ENCODE peak calls at places on chromosome 19, in four cellular contexts. A, G, F and N are unnamed samples.

GRCh38 chr19:54164369-54165068 is 5.0 kb upstream of the LENG1 start:
- DNase-seq in G (no peak), F (peak), A (peak), N (no peak)

GRCh38 chr19:54108496-54108895 is 5.8 kb downstream of the NDUFA3 start:
- DNase-seq in A (no peak), F (no peak), G (no peak), N (no peak)

GRCh38 chr19:8004723-8005513 is 523 bp downstream of the ELAVL1 start:
- DNase-seq in F (no peak), A (peak), G (no peak), N (no peak)

GRCh38 chr19:49689133-49690072 is at the start of gene ADM5:
- DNase-seq in G (no peak), A (no peak), F (no peak), N (no peak)

GRCh38 chr19:27865927-27866777 is 1346.8 kb downstream of the UQCRFS1 start:
- DNase-seq in G (no peak), A (no peak), F (no peak), N (no peak)

GRCh38 chr19:49391581-49392399 is 3.7 kb downstream of the KASH5 start:
- DNase-seq in A (peak), F (peak), G (peak), N (peak)

GRCh38 chr19:10353793-10354391 is 14.5 kb upstream of the ICAM3 start:
- DNase-seq in G (no peak), F (peak), A (peak), N (no peak)

GRCh38 chr19:49340069-49340864 is 5.1 kb downstream of the CD37 start:
- DNase-seq in F (no peak), G (peak), A (peak), N (no peak)

GRCh38 chr19:1651061-1651547 is 1.3 kb downstream of the TCF3 start:
- DNase-seq in A (peak), F (no peak), G (no peak), N (no peak)

GRCh38 chr19:29842471-29843179 is 30.8 kb downstream of the CCNE1 start:
- DNase-seq in G (no peak), F (no peak), A (no peak), N (no peak)

GRCh38 chr19:49272204-49272603 is 52.8 kb downstream of the SLC6A16 start:
- DNase-seq in A (no peak), G (no peak), F (peak), N (no peak)

GRCh38 chr19:47514151-47514868 is 553 bp downstream of the NAPA start:
- DNase-seq in A (no peak), F (no peak), G (no peak), N (no peak)

GRCh38 chr19:31152906-31153305 is 196.3 kb downstream of the TSHZ3 start:
- DNase-seq in A (no peak), G (no peak), F (no peak), N (no peak)

GRCh38 chr19:55535579-55536350 is 1.2 kb downstream of the SBK2 start:
- DNase-seq in G (no peak), A (no peak), F (no peak), N (no peak)

GRCh38 chr19:55703790-55704215 is 28.8 kb downstream of the EPN1 start:
- DNase-seq in A (peak), F (peak), G (no peak), N (no peak)

GRCh38 chr19:47582320-47582909 is 9.5 kb upstream of the ZNF541 start:
- DNase-seq in A (no peak), G (no peak), F (no peak), N (no peak)

GRCh38 chr19:8320564-8321066 is 560 bp downstream of the NDUFA7 start:
- DNase-seq in F (no peak), A (peak), G (peak), N (no peak)

GRCh38 chr19:50649433-50650391 is at the start of gene C19orf81:
- DNase-seq in G (no peak), A (peak), F (peak), N (no peak)

GRCh38 chr19:47330466-47330869 is 1.5 kb upstream of the C5AR2 start:
- DNase-seq in G (no peak), A (no peak), F (no peak), N (no peak)

GRCh38 chr19:48651682-48652046 is 5.7 kb upstream of the CA11 start:
- DNase-seq in F (no peak), G (no peak), A (no peak), N (no peak)

GRCh38 chr19:28966737-28967401 is 246.1 kb downstream of the UQCRFS1 start:
- DNase-seq in F (no peak), G (no peak), A (no peak), N (no peak)

DNA sequence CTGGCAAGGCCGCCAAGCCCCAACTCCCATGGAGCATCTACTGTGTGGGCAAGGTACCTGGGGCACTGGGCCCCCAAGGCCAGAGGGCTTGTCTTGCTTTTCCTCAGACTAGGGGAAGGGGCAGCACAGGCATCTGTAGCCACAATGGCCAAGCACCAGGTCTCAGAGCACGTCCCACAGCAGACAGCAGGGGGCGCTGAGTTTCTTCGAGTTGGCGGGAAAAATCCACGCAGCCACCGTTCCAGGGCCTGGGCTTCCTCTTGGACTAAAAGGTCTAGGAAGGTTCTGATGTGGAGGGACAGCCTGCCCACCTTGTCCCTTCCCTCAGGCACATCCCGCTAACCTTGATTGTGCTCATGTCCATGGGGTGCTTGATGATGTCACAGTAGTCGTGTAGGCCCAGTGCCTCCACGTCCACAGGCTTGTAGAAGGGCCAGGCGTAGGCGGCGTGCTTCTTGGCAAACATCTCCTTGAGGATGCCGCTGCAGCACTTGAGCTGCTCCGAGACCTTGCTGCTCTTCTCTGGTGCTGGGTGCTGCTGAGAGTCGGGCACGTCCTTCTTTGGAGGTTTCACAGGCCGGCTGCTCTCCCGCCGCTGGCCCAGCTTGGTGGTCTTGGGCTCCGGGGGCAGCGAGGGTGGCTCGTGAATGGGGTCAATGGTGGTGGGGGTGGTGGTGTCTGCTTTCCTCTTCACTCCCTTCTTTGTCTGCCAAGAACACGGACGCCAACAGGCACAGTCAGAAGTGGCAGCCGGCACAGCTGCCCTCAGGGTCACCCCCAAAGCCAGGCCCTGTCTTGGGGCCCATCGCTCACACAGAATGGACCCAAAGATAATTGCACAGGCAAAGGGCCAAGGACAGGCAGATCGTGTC is 32.0 kb upstream of the EPHX3 start:
- DNase-seq in A (peak), G (peak), F (peak), N (no peak)
- TF ChIP-seq POLR2AphosphoS5 in A (no peak), G (no peak), F (no peak), N (no peak)

DNA sequence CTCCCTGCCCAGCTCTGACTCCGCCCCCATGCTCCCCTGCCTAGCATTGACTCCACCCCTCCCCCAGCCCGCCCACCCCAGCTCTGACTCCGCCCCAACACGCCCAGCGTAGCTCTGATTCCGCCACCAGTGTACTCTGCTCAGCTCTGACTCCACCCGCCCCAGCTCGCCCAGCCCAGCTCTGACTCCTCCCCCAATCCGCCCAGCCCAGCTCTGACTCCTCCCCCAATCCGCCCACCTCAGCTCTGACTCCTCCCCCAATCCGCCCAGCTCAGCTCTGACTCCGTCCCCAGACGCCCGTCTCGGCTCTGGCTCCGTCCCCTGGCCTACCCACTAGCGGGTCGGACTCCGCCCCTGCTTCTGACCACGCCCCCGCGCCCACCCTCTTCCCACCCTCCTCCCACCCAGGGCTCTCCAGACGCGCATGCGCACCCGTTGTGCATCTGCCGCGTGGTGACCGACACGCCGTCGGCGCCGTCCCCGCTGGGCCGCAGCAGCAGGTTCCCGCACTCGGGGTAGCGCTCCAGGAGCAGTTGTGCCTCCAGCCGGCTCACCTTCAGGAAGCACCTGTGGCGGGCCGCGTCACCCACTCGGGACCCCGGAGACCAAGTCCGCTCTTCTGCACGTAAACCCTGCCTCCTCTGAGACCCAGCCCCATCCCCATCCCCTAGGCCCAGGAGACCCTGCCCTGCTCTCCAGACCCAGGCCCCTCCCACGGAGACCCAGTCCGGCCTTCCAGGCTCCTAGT is 10.2 kb downstream of the STAP2 start:
- DNase-seq in A (peak), G (no peak), F (peak), N (no peak)
- TF ChIP-seq TCF7L2 in A (no peak), G (no peak), F (no peak), N (no peak)

DNA sequence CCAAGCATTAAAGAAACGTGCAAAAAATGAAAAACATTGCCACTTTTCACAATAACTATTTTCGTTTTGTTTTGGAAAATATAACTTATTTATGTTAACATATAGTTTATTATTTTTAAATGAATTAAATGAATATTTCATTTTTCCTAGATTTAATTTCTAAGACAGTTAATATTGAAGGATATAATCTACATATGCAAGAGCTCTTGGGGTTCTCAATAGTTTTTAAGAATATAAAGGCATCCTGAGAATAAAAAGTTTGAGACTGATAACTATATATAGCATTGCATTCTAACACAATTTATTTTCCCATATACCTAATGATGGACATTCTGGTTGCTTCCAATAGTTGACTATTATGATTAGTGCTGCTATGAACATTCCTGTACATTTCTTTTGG is 19.9 kb downstream of the ZNF461 start:
- DNase-seq in F (no peak), A (no peak), G (no peak), N (no peak)
- H3K4me3 ChIP-seq in F (no peak), A (no peak), G (no peak), N (no peak)

GRCh38 chr19:42123765-42124164 is 8.5 kb downstream of the POU2F2 start:
- DNase-seq in A (no peak), G (no peak), F (no peak), N (no peak)

GRCh38 chr19:42121036-42121621 is 11.1 kb downstream of the POU2F2 start:
- DNase-seq in G (no peak), F (no peak), A (no peak), N (no peak)

GRCh38 chr19:42122691-42123607 is 9.3 kb downstream of the POU2F2 start:
- DNase-seq in G (no peak), A (no peak), F (no peak), N (no peak)

GRCh38 chr19:42120276-42121010 is 11.8 kb downstream of the POU2F2 start:
- DNase-seq in A (no peak), F (no peak), G (no peak), N (no peak)

DNA sequence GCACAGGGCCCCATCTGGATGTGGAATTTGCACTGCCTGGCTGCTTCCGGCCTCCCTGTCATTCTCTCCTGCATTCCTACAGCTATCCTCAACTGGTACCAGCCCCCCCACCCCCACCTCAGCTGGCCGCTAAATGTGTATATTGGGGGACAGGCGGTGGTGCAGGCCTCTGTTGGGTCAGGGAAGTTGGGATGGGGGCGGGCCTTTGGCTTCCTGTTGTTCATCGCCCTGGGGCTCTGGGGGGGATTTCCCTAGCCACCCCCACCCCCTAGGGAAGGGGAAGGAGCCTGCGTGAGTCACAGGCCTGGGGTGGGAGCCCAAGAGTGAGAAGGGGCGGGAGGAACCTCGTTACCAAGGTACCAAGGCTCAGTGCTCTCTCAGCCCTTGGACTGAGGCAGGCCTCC is 10.6 kb downstream of the POU2F2 start:
- DNase-seq in A (no peak), G (no peak), F (no peak), N (no peak)
- TF ChIP-seq POLR2AphosphoS5 in A (no peak), G (no peak), F (no peak), N (no peak)

DNA sequence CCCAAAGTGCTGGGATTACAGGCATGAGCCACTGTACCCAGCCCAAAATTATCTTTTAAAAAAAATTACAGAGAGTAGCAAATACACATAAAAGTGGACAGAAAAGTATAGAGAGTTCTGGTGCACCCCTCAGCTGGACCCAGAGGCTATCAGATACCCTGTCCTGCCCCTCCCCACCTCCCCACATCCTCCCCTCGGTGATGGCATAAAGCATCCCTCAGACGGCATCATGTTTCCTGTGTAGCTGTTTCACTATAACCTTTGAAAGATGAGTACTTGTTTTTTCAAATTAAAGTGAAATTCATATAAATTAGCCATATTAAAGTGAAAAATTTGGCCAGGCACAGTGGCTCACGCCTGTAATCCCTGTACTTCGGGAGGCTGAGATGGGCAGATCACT is 20.1 kb downstream of the SLC27A1 start:
- DNase-seq in A (no peak), G (no peak), F (no peak), N (no peak)
- TF ChIP-seq TCF7L2 in A (no peak), G (no peak), F (no peak), N (no peak)

GRCh38 chr19:34229721-34230120 is 24.6 kb upstream of the GARRE1 start:
- DNase-seq in F (no peak), A (no peak), G (no peak), N (no peak)

GRCh38 chr19:34230833-34231232 is 23.5 kb upstream of the GARRE1 start:
- DNase-seq in F (no peak), G (no peak), A (no peak), N (no peak)

GRCh38 chr19:34235425-34235940 is 18.9 kb upstream of the GARRE1 start:
- DNase-seq in G (no peak), A (no peak), F (no peak), N (no peak)

GRCh38 chr19:34231439-34231838 is 22.9 kb upstream of the GARRE1 start:
- DNase-seq in G (no peak), A (no peak), F (no peak), N (no peak)

GRCh38 chr19:34232566-34233481 is 21.5 kb upstream of the GARRE1 start:
- DNase-seq in A (peak), F (peak), G (peak), N (peak)
- H3K4me3 ChIP-seq in A (no peak), F (no peak), G (no peak), N (no peak)

GRCh38 chr19:18933297-18933696 is 7.7 kb downstream of the HOMER3 start:
- DNase-seq in G (no peak), F (no peak), A (no peak), N (no peak)
- TF ChIP-seq POLR2AphosphoS5 in G (no peak), F (no peak), A (no peak), N (no peak)

GRCh38 chr19:4067396-4068057 is 828 bp upstream of the ZBTB7A start:
- DNase-seq in A (peak), F (no peak), G (no peak), N (no peak)

GRCh38 chr19:4068058-4068966 is 1.6 kb upstream of the ZBTB7A start:
- DNase-seq in G (no peak), A (no peak), F (no peak), N (no peak)

GRCh38 chr19:4066176-4066606 is 508 bp downstream of the ZBTB7A start:
- DNase-seq in G (no peak), F (no peak), A (no peak), N (no peak)

GRCh38 chr19:4065430-4066175 is 1.1 kb downstream of the ZBTB7A start:
- DNase-seq in G (peak), F (peak), A (peak), N (peak)

DNA sequence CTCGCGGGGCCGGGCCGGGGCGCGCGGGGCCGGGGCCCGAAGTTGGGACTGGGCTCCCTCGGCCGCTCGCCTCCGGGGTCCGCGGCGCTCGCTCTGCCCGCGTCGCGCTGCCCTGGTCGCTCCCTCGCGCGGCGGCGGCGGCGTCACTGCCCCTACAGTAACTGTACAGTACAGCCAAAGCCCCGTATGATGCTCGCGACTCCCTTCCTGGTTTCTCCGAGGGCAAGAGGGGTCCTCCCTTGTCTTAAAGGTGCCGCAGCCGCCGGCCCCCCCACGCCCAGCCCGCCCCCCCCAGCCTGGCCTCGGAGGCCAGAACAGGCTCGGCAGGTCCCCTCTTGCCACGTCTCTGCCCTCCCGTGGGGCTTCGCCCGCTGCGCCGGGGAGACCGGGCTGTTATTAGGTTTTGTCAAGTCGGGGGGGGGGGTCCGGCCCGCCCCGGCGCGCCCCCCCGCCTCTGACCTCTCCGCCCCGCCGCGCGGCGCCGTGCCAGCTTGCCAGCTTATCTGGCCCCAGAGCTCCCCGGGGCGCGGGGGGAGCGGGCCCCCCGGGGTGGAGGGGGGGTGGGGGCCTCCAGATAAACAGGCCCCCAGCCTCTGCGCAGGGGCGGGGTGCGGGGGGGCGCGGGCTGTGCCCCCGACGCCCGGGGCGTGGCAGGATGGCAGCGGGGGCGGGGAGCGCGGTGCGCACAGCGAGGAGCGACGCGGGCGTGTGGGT is at the start of gene ZBTB7A:
- DNase-seq in A (peak), G (peak), F (peak), N (no peak)
- TF ChIP-seq TCF7L2 in A (no peak), G (no peak), F (peak), N (no peak)

DNA sequence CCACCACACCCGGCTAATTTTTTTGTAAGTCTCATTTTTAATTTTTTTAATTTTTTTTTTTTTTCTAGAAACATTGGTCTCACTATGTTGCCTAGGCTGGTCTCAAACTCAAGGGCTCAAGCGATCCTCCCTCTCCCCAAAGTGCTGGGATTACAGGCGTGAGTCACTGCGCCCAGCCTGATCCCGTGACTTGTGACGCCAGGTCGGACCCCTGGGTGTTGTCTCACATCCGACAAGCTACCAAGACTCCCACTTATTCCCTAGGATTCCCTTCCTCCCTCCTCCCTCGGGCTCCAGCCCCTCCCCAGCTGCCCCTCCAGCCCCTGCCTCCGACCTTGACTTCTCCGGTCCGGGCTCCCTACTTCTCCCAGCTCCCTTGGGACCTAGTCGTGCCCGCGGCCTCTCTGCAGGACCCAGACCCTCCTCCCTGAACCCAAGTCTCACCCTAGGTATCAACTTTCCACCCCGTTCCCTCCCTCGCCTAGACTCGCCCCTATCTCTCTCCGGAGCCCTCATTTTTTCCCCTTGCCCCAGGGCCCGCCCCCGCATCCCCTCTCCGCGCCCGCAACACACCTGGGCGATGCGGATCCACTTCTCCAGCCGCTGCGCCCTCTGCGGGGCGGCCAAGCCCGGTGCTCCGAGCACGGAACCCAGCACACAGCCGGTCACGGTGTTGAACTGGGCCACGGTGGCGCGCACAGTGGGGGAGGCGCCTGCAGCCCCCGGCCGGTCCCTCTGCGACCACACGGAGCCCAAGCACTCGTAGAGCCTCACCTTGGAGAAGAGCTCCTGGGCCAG is 13.1 kb downstream of the RGL3 start:
- DNase-seq in G (no peak), F (no peak), A (no peak), N (no peak)
- H3K4me3 ChIP-seq in G (no peak), F (no peak), A (no peak), N (no peak)